ENCODE peak calls at places on chromosomes 16 and 17, in four cellular contexts. S is GM12878, T is HepG2, O is K562. D is an unnamed sample.

GRCh38 chr17:48960834-48961515 is 7.4 kb downstream of the GIP start:
- DNase-seq in S (no peak), T (peak; percentile 73), O (peak; percentile 35), D (no peak)

GRCh38 chr17:22217135-22217534 is 524.8 kb downstream of the KCNJ18 start:
- DNase-seq in S (no peak), T (no peak), O (no peak), D (no peak)

GRCh38 chr16:4356820-4357219 is 5.7 kb upstream of the PAM16 start:
- DNase-seq in S (no peak), T (no peak), O (no peak), D (no peak)

GRCh38 chr16:70437582-70438324 is 1.1 kb downstream of the ST3GAL2 start:
- DNase-seq in S (no peak), T (no peak), O (peak; percentile 13), D (no peak)

GRCh38 chr16:46980926-46981325 is 7.5 kb upstream of the DNAJA2 start:
- DNase-seq in S (no peak), T (peak; percentile 36), O (no peak), D (no peak)

GRCh38 chr17:80649672-80650338 is 105.2 kb downstream of the RPTOR start:
- DNase-seq in S (no peak), T (peak; percentile 77), O (peak; percentile 54), D (peak; percentile 67)

GRCh38 chr17:79988163-79988971 is 47.3 kb downstream of the TBC1D16 start:
- DNase-seq in S (no peak), T (peak; percentile 99), O (no peak), D (no peak)

GRCh38 chr16:75591001-75591852 is 25.0 kb downstream of the GABARAPL2 start:
- DNase-seq in S (no peak), T (no peak), O (no peak), D (peak; percentile 34)

GRCh38 chr17:81641825-81642489 is 5.0 kb downstream of the TSPAN10 start:
- DNase-seq in S (no peak), T (no peak), O (peak; percentile 11), D (no peak)

GRCh38 chr17:78237403-78238012 is 6.1 kb downstream of the TMEM235 start:
- DNase-seq in S (no peak), T (no peak), O (no peak), D (no peak)

GRCh38 chr16:30184430-30185140 is 1.2 kb downstream of the CORO1A start:
- DNase-seq in S (peak; percentile 28), T (no peak), O (peak; percentile 24), D (peak; percentile 19)

GRCh38 chr17:79811036-79811887 is 14.4 kb upstream of the CBX8 start:
- DNase-seq in S (no peak), T (peak; percentile 64), O (peak; percentile 76), D (peak; percentile 61)

GRCh38 chr17:68955181-68955841 is at the start of gene ABCA8:
- DNase-seq in S (no peak), T (no peak), O (no peak), D (no peak)

GRCh38 chr17:27415090-27415795 is 41.0 kb upstream of the KSR1 start:
- DNase-seq in S (no peak), T (no peak), O (no peak), D (no peak)

DNA sequence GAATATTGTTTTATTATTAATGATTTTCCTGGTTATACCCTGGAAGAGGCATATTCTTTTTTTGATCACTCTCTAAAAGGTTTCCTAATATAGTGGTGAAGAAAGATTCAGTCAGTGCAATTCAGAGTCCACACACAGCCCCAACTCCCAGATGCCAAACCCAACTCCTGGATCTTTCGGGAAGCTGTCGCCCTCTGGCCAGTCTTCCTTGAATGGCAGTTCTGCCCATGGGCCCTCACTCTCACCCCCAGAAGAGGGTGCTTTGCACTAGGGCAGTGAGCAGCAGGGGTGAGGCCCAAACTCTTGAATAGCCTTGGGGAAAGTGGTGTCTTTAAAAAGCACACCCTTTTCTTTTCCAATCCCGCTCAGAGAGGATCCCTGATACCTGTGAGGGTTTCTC is 11.0 kb downstream of the KRT32 start:
- DNase-seq in S (no peak), T (peak; percentile 17), O (no peak), D (no peak)
- TF ChIP-seq FOXK2 in S (no peak), T (no peak), O (no peak), D (no peak)

DNA sequence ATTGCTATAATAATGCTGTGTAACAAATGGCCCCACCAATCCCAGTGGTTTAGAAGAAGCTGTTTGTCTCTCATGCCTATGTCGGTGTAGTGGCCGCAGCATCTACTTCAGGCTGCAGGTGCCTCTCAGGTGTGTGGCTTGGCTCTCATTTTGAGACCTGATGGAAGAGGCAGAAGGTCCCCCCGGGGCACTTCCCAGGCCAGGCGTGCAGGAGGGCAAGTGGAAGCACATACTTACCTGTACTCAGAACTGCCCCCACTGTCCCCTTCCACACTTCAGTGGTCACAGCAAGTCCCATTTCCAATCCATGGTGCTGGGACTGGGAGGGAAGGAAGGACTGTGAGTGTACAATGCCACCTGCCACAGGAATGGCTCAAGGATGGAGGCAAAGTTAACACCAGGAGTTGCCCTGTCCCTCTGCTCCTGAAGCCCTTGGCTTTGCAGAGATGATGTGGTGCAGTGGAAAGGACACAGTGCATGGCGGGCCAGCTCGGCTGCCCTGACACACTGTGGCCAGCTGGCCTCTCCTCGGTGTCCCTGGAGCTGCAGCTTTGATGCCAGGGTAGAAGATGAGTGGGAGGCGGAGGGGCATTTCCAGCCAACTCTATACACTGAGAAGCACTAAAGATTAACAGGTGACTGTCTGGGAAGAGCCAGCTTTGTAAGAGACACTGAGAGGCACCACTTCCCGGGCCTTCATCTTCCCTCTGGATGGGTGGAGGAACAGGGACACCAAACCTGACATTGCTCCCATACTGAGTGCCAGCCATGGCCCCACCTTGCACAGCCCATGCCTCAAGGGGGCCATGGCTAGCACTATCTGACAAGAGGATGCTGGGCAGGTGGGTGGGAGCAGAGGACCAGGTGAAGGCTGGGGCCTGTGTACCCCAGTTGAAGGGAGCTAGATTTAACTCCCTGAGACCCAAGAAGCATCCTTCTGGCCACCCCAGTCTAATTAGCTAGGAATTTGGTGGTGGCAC is 105.9 kb downstream of the METRNL start:
- DNase-seq in S (no peak), T (no peak), O (no peak), D (no peak)
- TF ChIP-seq FOXK2 in S (no peak), T (no peak), O (no peak), D (no peak)

GRCh38 chr16:86529160-86529559 is 18.8 kb downstream of the FOXF1 start:
- DNase-seq in S (no peak), T (no peak), O (no peak), D (no peak)
- TF ChIP-seq FOXK2 in S (no peak), T (no peak), O (no peak), D (no peak)

GRCh38 chr16:14456793-14457481 is 173.1 kb downstream of the PARN start:
- DNase-seq in S (no peak), T (no peak), O (no peak), D (no peak)
- TF ChIP-seq FOXK2 in S (no peak), T (no peak), O (no peak), D (no peak)

DNA sequence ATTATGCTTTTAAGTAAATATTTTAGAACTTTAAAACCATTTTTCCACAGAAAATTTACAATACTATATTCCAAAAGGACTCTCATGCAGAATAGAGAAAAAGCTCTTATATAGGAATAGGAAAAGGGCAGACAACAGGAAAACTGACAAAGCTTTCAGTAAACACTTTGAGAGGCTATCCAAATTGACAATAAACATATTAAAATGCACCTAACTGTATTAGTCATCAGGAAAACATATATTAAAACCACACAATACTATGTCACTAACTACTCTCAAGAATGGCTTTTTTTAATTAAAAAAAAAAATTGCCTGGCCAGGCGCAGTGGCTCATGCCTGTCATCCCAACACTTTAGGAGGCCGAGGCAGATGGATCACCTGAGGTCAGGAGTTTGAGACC is 77.3 kb downstream of the CEP112 start:
- DNase-seq in S (no peak), T (no peak), O (no peak), D (no peak)
- TF ChIP-seq FOXK2 in S (no peak), T (no peak), O (no peak), D (no peak)

GRCh38 chr16:88636488-88637265 is 1.7 kb upstream of the IL17C start:
- DNase-seq in S (no peak), T (no peak), O (no peak), D (no peak)
- TF ChIP-seq FOXK2 in S (no peak), T (no peak), O (no peak), D (no peak)

DNA sequence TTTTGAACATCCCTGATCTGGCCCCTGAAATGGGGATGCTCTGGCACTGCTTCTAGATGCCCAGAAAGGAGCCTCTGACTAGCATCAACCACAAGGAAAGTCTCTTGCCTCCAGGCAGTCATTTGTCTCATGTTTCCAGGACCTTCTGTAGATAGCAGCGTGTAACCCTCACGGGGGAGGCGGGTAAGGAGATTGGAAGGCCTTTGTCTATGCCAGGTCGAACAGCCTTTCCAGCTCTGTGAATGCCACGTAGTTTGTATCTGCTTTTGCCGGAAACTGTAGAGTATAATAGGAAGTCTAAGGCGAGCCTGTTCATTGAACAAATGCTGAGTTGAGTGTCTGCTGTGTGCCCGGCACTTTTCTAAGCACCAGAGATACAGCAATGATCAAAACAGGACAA is 43.9 kb upstream of the AQP8 start:
- DNase-seq in S (no peak), T (no peak), O (no peak), D (no peak)
- TF ChIP-seq FOXK2 in S (no peak), T (no peak), O (no peak), D (no peak)

GRCh38 chr17:70622382-70623260 is 453.3 kb downstream of the KCNJ2 start:
- DNase-seq in S (no peak), T (no peak), O (no peak), D (peak; percentile 68)
- TF ChIP-seq FOXK2 in S (no peak), T (no peak), O (no peak), D (no peak)

DNA sequence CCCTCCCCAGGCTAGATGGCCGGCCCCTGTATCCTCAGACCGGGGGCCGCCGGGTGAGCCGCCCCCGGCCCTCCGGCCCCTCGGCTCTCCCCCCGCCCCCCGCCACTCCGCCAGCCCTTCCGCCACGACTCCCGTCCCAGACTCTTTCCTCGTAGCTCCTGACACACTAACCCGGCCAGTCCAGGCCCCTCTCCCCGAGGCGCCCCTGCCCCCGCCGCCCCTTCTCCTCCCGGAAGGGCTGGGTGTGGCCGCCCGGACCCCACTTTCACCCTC is 5.6 kb upstream of the TLCD2 start:
- DNase-seq in S (no peak), T (no peak), O (no peak), D (no peak)
- TF ChIP-seq FOXK2 in S (no peak), T (no peak), O (no peak), D (no peak)